ENCODE peak calls at places on chromosome 21, in eight cellular contexts. V is astrocyte of the spinal cord; R is bronchial epithelial cell; Q is CD8-positive, alpha-beta T cell; O is fibroblast of mammary gland; W is foreskin fibroblast; K is tibial nerve; S is coronary artery. B is an unnamed sample.
A peak's percentile ranks its signal among the peaks of the same experiment; 100 is the strongest.

GRCh38 chr21:44932366-44933181 is 7.3 kb upstream of the SLX9 start:
- DNase-seq in W (peak; percentile 68), K (no peak), O (no peak), R (no peak), V (no peak), Q (peak; percentile 67), S (no peak), B (no peak)

GRCh38 chr21:24025101-24025500 is 1582.2 kb downstream of the MRPL39 start:
- DNase-seq in R (no peak), V (no peak), S (no peak), K (no peak), W (no peak), O (no peak), Q (no peak), B (no peak)

GRCh38 chr21:15943009-15943666 is 213.4 kb downstream of the USP25 start:
- DNase-seq in R (peak; percentile 81), W (peak; percentile 59), K (no peak), Q (no peak), V (peak; percentile 36), S (no peak), O (peak; percentile 64), B (no peak)

GRCh38 chr21:42570841-42571387 is 57.3 kb downstream of the SLC37A1 start:
- DNase-seq in W (no peak), S (no peak), O (no peak), R (no peak), Q (no peak), V (no peak), K (no peak), B (no peak)

GRCh38 chr21:41754481-41754891 is 12.4 kb downstream of the RIPK4 start:
- DNase-seq in R (no peak), O (no peak), W (no peak), Q (no peak), S (no peak), V (no peak), K (no peak), B (no peak)

GRCh38 chr21:43932005-43932404 is 67.0 kb downstream of the AGPAT3 start:
- DNase-seq in K (no peak), R (no peak), Q (no peak), O (no peak), W (no peak), S (no peak), V (no peak), B (no peak)

GRCh38 chr21:37437376-37438080 is 71.0 kb downstream of the DYRK1A start:
- DNase-seq in S (no peak), R (no peak), Q (no peak), W (peak; percentile 37), V (no peak), K (no peak), O (peak; percentile 64), B (no peak)

GRCh38 chr21:42347601-42348327 is 3.0 kb downstream of the TFF2 start:
- DNase-seq in K (no peak), V (no peak), Q (no peak), S (peak; percentile 68), O (no peak), W (no peak), R (no peak), B (peak; percentile 65)

GRCh38 chr21:46194374-46195334 is 10.4 kb upstream of the SPATC1L start:
- DNase-seq in S (no peak), K (no peak), V (no peak), R (no peak), W (no peak), Q (no peak), O (no peak), B (peak; percentile 69)

GRCh38 chr21:38989745-38990423 is 184.2 kb downstream of the ETS2 start:
- DNase-seq in K (no peak), O (peak; percentile 92), Q (no peak), V (peak; percentile 95), R (peak; percentile 91), S (no peak), W (peak; percentile 90), B (peak; percentile 73)

GRCh38 chr21:37006243-37006520 is 320 bp upstream of the RIPPLY3 start:
- DNase-seq in K (no peak), W (no peak), R (no peak), V (no peak), S (no peak), Q (no peak), O (no peak), B (no peak)

GRCh38 chr21:31011412-31011811 is 26.9 kb downstream of the KRTAP19-8 start:
- DNase-seq in O (no peak), K (no peak), S (no peak), W (no peak), R (no peak), Q (no peak), V (no peak), B (no peak)

DNA sequence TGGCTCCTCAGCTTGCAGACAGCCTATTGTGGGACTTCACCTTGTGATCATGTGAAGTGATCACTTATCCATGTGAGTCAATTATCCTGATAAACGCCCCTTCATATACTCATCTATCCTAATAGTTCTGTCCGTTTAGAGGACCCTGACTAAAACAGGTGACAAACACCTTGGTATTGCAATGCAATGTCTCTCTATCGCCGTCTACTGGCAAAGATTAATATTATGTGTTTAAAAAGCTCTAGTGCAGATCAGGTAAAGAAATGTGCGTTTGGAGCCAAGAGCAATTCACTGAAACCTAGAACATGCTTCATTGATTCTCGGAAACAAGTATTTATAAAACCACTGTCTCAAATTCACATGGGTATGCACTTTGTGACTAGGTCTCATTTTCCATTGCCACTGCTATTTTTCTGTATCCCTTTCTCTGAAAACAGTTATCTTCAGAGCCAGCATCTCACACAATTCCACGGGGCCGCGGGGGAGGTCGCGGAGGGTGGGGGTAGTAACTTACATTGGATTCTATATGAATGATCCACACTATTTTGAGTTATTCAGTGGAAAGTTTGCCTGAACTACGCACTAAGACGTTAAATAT is 554.6 kb upstream of the NCAM2 start:
- DNase-seq in O (no peak), K (no peak), V (no peak), S (no peak), R (no peak), Q (no peak), W (no peak), B (no peak)
- TF ChIP-seq CTCF in O (peak; percentile 31), K (no peak), V (peak; percentile 14), S (no peak), R (peak; percentile 8), Q (no peak), W (no peak), B (peak; percentile 79)

GRCh38 chr21:35696644-35697043 is 363.7 kb downstream of the SETD4 start:
- DNase-seq in O (no peak), K (no peak), V (no peak), R (no peak), Q (no peak), S (no peak), W (no peak), B (no peak)
- TF ChIP-seq CTCF in O (no peak), K (no peak), V (no peak), R (no peak), Q (no peak), S (no peak), W (no peak), B (peak; percentile 50)

GRCh38 chr21:28277324-28277723 is 715.4 kb downstream of the LTN1 start:
- DNase-seq in V (no peak), W (no peak), K (no peak), O (no peak), Q (no peak), R (no peak), S (no peak), B (no peak)
- TF ChIP-seq CTCF in V (no peak), W (no peak), K (no peak), O (no peak), Q (no peak), R (no peak), S (no peak), B (no peak)

DNA sequence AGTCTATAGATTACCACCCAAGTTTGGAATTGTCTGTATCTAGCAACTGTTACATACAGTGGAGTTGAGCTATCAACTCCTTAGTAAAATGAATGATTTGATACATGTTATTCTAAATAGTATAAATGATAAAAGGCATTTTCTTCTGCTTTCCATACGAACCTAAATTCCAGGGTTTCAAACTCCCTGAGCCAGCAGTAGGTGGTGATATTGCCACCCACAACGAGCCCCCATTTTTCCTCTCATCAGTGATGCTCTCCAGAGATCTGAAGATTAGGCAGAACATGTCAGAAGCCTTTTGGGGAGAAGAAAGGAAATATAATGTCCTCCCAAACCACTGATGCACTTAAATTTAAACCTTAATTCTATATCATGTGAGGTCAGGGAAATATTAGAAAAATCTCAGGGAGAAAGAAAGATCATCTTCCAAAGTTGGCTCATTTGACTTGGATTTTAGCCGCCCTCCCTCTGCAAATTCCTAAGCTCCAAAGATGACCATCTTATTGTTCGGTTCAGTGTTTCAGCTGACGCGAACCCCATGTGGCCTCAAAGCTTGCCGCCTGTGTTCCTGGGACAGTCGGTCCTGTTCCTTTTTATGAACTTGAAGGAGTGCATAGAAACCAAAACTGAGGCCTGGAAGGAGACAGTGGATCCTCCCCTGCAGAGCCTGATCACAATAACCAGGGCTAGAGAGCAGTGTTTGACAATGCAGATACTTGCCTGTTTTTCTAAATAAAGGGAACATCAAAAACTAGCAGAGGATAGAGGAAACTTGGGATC is 2.3 kb downstream of the EVA1C start:
- DNase-seq in R (peak; percentile 51), O (peak; percentile 67), V (peak; percentile 67), W (peak; percentile 83), K (no peak), Q (no peak), S (no peak), B (no peak)
- TF ChIP-seq CTCF in R (peak; percentile 45), O (peak; percentile 60), V (peak; percentile 53), W (peak; percentile 35), K (no peak), Q (no peak), S (no peak), B (peak; percentile 27)

GRCh38 chr21:25240974-25241373 is 366.3 kb downstream of the MRPL39 start:
- DNase-seq in Q (no peak), O (no peak), K (no peak), V (no peak), W (no peak), S (no peak), R (no peak), B (no peak)
- TF ChIP-seq CTCF in Q (no peak), O (no peak), K (no peak), V (no peak), W (no peak), S (no peak), R (no peak), B (no peak)

GRCh38 chr21:33430858-33431257 is 27.6 kb downstream of the IFNGR2 start:
- DNase-seq in Q (no peak), K (no peak), O (no peak), W (no peak), S (no peak), V (no peak), R (no peak), B (no peak)
- TF ChIP-seq CTCF in Q (no peak), K (no peak), O (no peak), W (no peak), S (no peak), V (no peak), R (no peak), B (no peak)